ENCODE peak calls at places on chromosomes 1 and 21, in six cellular contexts. K is AG09309; G is BE2C; O is CD8-positive, alpha-beta T cell; D is neural progenitor cell; B is psoas muscle. E is an unnamed sample.

GRCh38 chr1:34763142-34763781 is 3.7 kb downstream of the GJB4 start:
- DNase-seq in G (no peak), O (no peak), K (no peak), D (no peak), B (no peak), E (no peak)

GRCh38 chr1:109850194-109850593 is 60.5 kb upstream of the CSF1 start:
- DNase-seq in D (no peak), B (no peak), O (no peak), K (no peak), G (no peak), E (no peak)

GRCh38 chr1:116416854-116417513 is 43.9 kb downstream of the ATP1A1 start:
- DNase-seq in D (no peak), K (no peak), B (no peak), O (no peak), G (no peak), E (no peak)

GRCh38 chr1:78839704-78840277 is 166.7 kb downstream of the ADGRL4 start:
- DNase-seq in D (peak), G (no peak), B (no peak), O (no peak), K (no peak), E (no peak)

GRCh38 chr1:174135200-174135599 is 24.1 kb upstream of the RABGAP1L start:
- DNase-seq in K (no peak), D (no peak), G (no peak), O (no peak), B (no peak), E (no peak)

GRCh38 chr1:56525463-56526155 is 53.8 kb downstream of the PLPP3 start:
- DNase-seq in B (no peak), O (no peak), G (no peak), K (no peak), D (no peak), E (no peak)

GRCh38 chr1:27142464-27142863 is 12.5 kb downstream of the SLC9A1 start:
- DNase-seq in B (no peak), O (no peak), K (no peak), G (no peak), D (no peak), E (no peak)

GRCh38 chr21:37342046-37342632 is 24.4 kb upstream of the DYRK1A start:
- DNase-seq in B (no peak), D (no peak), O (no peak), K (no peak), G (no peak), E (no peak)

GRCh38 chr1:85544689-85545203 is 35.8 kb upstream of the CCN1 start:
- DNase-seq in D (no peak), K (no peak), B (no peak), O (no peak), G (no peak), E (no peak)

GRCh38 chr1:200437556-200438203 is 27.8 kb upstream of the ZNF281 start:
- DNase-seq in K (no peak), B (no peak), G (no peak), O (no peak), D (no peak), E (no peak)

GRCh38 chr1:49435291-49435690 is 588.5 kb downstream of the AGBL4 start:
- DNase-seq in O (no peak), B (no peak), G (no peak), K (no peak), D (no peak), E (no peak)

GRCh38 chr21:41361786-41362604 is at the start of gene MX2:
- DNase-seq in G (no peak), O (peak), B (peak), D (no peak), K (peak), E (no peak)

GRCh38 chr1:39507230-39507928 is 15.9 kb downstream of the BMP8A start:
- DNase-seq in D (peak), G (peak), B (no peak), K (no peak), O (no peak), E (no peak)

GRCh38 chr1:4825841-4826450 is 171.5 kb downstream of the AJAP1 start:
- DNase-seq in B (no peak), G (no peak), O (peak), K (no peak), D (peak), E (no peak)

GRCh38 chr1:235971571-235972315 is 93.1 kb downstream of the NID1 start:
- DNase-seq in G (peak), O (peak), B (peak), K (peak), D (peak), E (peak)

GRCh38 chr1:37556712-37557196 is at the start of gene DNALI1:
- DNase-seq in B (peak), D (peak), G (peak), O (peak), K (no peak), E (peak)

GRCh38 chr21:30340714-30341573 is 3.5 kb upstream of the KRTAP27-1 start:
- DNase-seq in B (peak), O (peak), G (peak), D (peak), K (no peak), E (peak)

GRCh38 chr1:53043271-53043670 is 18.7 kb upstream of the PODN start:
- DNase-seq in K (peak), O (no peak), G (no peak), B (no peak), D (no peak), E (no peak)

GRCh38 chr1:244778356-244778755 is 57.1 kb upstream of the COX20 start:
- DNase-seq in O (no peak), D (no peak), B (no peak), G (no peak), K (peak), E (peak)

GRCh38 chr1:25821630-25822091 is 1.9 kb downstream of the MTFR1L start:
- DNase-seq in K (no peak), G (no peak), B (peak), O (no peak), D (no peak), E (no peak)

GRCh38 chr21:32021319-32022027 is 148.7 kb downstream of the HUNK start:
- DNase-seq in B (peak), K (no peak), O (no peak), G (peak), D (no peak), E (no peak)

GRCh38 chr1:30933874-30934252 is 25.3 kb upstream of the SDC3 start:
- DNase-seq in K (no peak), B (no peak), D (no peak), O (no peak), G (no peak), E (no peak)

GRCh38 chr1:40450491-40451237 is 388 bp downstream of the ZFP69B start:
- DNase-seq in O (peak), G (peak), B (peak), D (peak), K (no peak), E (peak)

GRCh38 chr1:202131956-202132821 is 9.5 kb downstream of the GPR37L1 start:
- DNase-seq in D (no peak), K (no peak), O (no peak), B (peak), G (no peak), E (no peak)

GRCh38 chr1:218717611-218718010 is 372.5 kb downstream of the TGFB2 start:
- DNase-seq in G (no peak), O (no peak), D (no peak), K (no peak), B (no peak), E (peak)

GRCh38 chr1:236950365-236950764 is 53.9 kb downstream of the MT1HL1 start:
- DNase-seq in G (no peak), D (no peak), K (no peak), B (no peak), O (no peak), E (no peak)

GRCh38 chr1:40049745-40050144 is 9.2 kb downstream of the CAP1 start:
- DNase-seq in K (no peak), B (no peak), G (no peak), D (no peak), O (no peak), E (no peak)

GRCh38 chr1:153071511-153071910 is at the start of gene SPRR2B:
- DNase-seq in O (no peak), K (no peak), G (no peak), D (no peak), B (no peak), E (no peak)

GRCh38 chr21:34644815-34645214 is 24.0 kb upstream of the CLIC6 start:
- DNase-seq in G (no peak), D (no peak), O (no peak), B (no peak), K (no peak), E (no peak)

GRCh38 chr1:54112969-54113368 is 39.8 kb downstream of the CDCP2 start:
- DNase-seq in D (no peak), B (no peak), O (no peak), K (no peak), G (no peak), E (no peak)

GRCh38 chr1:121418369-121419049 is 233.7 kb downstream of the SRGAP2C start:
- DNase-seq in G (no peak), D (peak), B (no peak), K (no peak), O (no peak), E (no peak)

GRCh38 chr1:211281322-211282022 is 22.3 kb downstream of the RCOR3 start:
- DNase-seq in D (peak), B (no peak), O (no peak), G (no peak), K (no peak), E (no peak)

GRCh38 chr1:109618614-109619404 is 607 bp downstream of the GNAT2 start:
- DNase-seq in D (no peak), O (no peak), B (no peak), G (no peak), K (no peak), E (no peak)

GRCh38 chr1:4058122-4058521 is 158.1 kb upstream of the C1orf174 start:
- DNase-seq in D (no peak), O (no peak), K (no peak), B (no peak), G (no peak), E (no peak)

GRCh38 chr1:22494943-22495579 is 43.4 kb downstream of the ZBTB40 start:
- DNase-seq in K (no peak), B (no peak), D (no peak), O (no peak), G (no peak), E (no peak)

GRCh38 chr21:29499734-29500343 is 201.1 kb downstream of the BACH1 start:
- DNase-seq in G (peak), O (no peak), K (no peak), D (peak), B (no peak), E (no peak)

GRCh38 chr21:35190201-35190701 is 141.1 kb upstream of the RUNX1 start:
- DNase-seq in K (no peak), B (no peak), D (no peak), G (no peak), O (no peak), E (no peak)

DNA sequence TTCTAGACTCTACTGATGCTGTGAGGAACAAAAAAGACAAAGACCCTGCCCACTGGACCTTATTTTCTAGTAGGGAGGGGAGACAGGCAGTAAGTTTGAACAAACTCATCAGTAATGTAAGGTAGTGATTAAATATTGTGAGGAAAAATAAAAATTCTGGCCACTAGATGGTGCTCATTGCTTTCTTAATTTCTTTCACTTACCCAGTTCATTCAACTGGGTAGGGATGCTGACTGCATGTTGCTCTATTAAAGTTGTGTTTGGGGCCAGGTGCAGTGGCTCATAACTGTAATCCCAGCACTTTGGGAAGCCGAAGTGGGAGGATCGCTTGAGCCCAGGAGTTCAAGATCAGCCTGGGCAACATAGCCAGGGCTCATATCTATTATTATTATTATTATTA is 6.3 kb upstream of the KYAT3 start:
- DNase-seq in B (no peak), O (no peak), G (peak), K (no peak), D (peak), E (peak)
- TF ChIP-seq CTCF in B (peak), O (peak), G (no peak), K (peak), D (peak), E (peak)

GRCh38 chr1:10791117-10791951 is 5.1 kb downstream of the CASZ1 start:
- DNase-seq in O (no peak), D (peak), K (no peak), B (no peak), G (no peak), E (no peak)

GRCh38 chr1:10795305-10796021 is 983 bp downstream of the CASZ1 start:
- DNase-seq in B (no peak), G (no peak), D (peak), O (no peak), K (no peak), E (no peak)

GRCh38 chr1:10796029-10796944 is at the start of gene CASZ1:
- DNase-seq in B (peak), O (no peak), K (peak), D (peak), G (peak), E (peak)

GRCh38 chr1:10793129-10793651 is 3.3 kb downstream of the CASZ1 start:
- DNase-seq in D (peak), B (no peak), G (no peak), K (no peak), O (no peak), E (no peak)

GRCh38 chr1:10794724-10795304 is 1.6 kb downstream of the CASZ1 start:
- DNase-seq in D (peak), K (no peak), G (peak), O (no peak), B (peak), E (no peak)
- H3K4me3 ChIP-seq in D (peak), K (peak), G (peak), O (no peak), B (peak), E (peak)

GRCh38 chr1:156366832-156367231 is 2.2 kb upstream of the RHBG start:
- DNase-seq in O (no peak), K (no peak), B (no peak), D (no peak), G (no peak), E (no peak)
- TF ChIP-seq CTCF in O (no peak), K (no peak), B (no peak), D (no peak), G (no peak), E (no peak)

DNA sequence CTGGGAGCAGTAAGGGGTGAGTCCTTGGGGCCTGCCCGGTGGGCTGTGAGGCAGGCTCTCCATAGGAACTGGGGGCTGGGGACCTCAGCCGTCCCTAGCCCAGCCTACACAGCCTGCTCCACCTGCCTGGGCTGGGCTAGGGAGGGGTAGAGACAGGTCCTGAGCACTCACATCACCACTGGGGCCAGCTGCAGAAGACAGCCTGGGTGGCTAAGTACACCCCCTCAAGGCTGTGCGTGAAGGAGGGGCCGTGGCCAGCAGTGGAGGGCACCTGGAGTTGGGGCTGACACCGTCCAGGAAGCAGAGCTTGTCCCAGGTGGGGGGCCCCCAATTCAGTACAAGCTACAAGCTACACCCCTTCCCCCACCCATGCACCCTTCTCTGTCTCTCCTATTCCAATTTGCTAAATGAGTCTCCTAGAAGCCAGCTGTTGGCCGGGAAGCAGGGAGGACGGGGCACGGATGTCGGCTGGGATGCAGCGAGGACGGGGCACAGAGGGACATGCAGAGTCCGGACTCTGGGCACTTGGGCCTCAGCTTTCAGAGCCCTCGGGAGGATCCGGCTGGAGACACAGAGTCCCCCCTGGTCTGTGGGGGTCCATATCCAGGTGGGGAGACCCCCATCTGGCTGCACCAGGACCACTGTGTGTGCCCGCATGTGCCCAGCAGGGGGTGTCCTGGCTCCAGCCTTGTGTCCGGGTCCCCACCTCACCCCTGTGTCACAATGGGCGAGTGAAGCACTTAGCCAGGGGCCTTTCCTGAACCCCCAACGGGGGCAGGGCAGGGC is 1.8 kb downstream of the ISG15 start:
- DNase-seq in G (peak), B (no peak), O (no peak), D (peak), K (no peak), E (no peak)
- H3K4me3 ChIP-seq in G (no peak), B (no peak), O (no peak), D (no peak), K (no peak), E (no peak)